ENCODE peak calls at places on chromosomes 12 and 14, in six cellular contexts. V is mesenchymal stem cell, G is H9, R is IMR-90, P is neuronal stem cell, S is H1. A is an unnamed sample.

GRCh38 chr12:2239376-2240010 is 186.7 kb downstream of the CACNA1C start:
- DNase-seq in P (no peak), G (no peak), V (no peak), S (no peak), R (peak), A (no peak)

GRCh38 chr12:49282302-49282701 is 12.6 kb upstream of the PRPH start:
- DNase-seq in V (no peak), P (no peak), S (no peak), G (no peak), R (no peak), A (no peak)

GRCh38 chr14:24232645-24233537 is at the start of gene GMPR2:
- DNase-seq in S (no peak), V (peak), R (no peak), G (no peak), P (no peak), A (no peak)

GRCh38 chr14:89187501-89187900 is 229.5 kb downstream of the FOXN3 start:
- DNase-seq in P (no peak), S (no peak), G (no peak), R (no peak), V (no peak), A (no peak)

GRCh38 chr12:91105807-91106206 is 5.5 kb downstream of the LUM start:
- DNase-seq in P (no peak), V (peak), R (no peak), S (no peak), G (no peak), A (no peak)

GRCh38 chr12:116074686-116075085 is 202.8 kb downstream of the MED13L start:
- DNase-seq in V (no peak), S (no peak), P (no peak), R (no peak), G (no peak), A (peak)

GRCh38 chr14:22882529-22883190 is 362 bp upstream of the REM2 start:
- DNase-seq in S (no peak), G (peak), R (peak), V (peak), P (no peak), A (peak)

GRCh38 chr14:99041141-99041819 is 230.7 kb downstream of the BCL11B start:
- DNase-seq in S (no peak), V (no peak), P (no peak), R (no peak), G (no peak), A (no peak)

GRCh38 chr12:110684322-110684836 is 4.5 kb downstream of the HVCN1 start:
- DNase-seq in S (no peak), G (no peak), V (no peak), R (peak), P (no peak), A (no peak)

GRCh38 chr14:53929871-53930685 is 26.5 kb downstream of the BMP4 start:
- DNase-seq in P (no peak), S (no peak), R (no peak), V (no peak), G (peak), A (peak)

GRCh38 chr12:100234166-100234565 is 32.7 kb downstream of the DEPDC4 start:
- DNase-seq in P (no peak), R (peak), S (no peak), G (no peak), V (peak), A (peak)

GRCh38 chr12:111926631-111927030 is 84.6 kb downstream of the MAPKAPK5 start:
- DNase-seq in P (no peak), S (no peak), V (no peak), G (no peak), R (no peak), A (no peak)

GRCh38 chr12:101891462-101891971 is 14.1 kb downstream of the DRAM1 start:
- DNase-seq in R (peak), V (peak), G (no peak), P (no peak), S (no peak), A (no peak)

GRCh38 chr14:22375321-22375930 is 213.6 kb downstream of the DAD1 start:
- DNase-seq in P (peak), G (no peak), R (peak), S (no peak), V (peak), A (peak)

GRCh38 chr12:29517265-29517664 is 19.8 kb upstream of the OVCH1 start:
- DNase-seq in P (no peak), V (peak), S (no peak), R (no peak), G (no peak), A (no peak)

GRCh38 chr14:80549141-80549540 is 337.8 kb upstream of the DIO2 start:
- DNase-seq in S (no peak), G (no peak), V (no peak), P (no peak), R (no peak), A (no peak)

GRCh38 chr12:69821441-69822204 is 3.4 kb upstream of the MYRFL start:
- DNase-seq in G (no peak), P (no peak), S (no peak), V (peak), R (peak), A (no peak)

DNA sequence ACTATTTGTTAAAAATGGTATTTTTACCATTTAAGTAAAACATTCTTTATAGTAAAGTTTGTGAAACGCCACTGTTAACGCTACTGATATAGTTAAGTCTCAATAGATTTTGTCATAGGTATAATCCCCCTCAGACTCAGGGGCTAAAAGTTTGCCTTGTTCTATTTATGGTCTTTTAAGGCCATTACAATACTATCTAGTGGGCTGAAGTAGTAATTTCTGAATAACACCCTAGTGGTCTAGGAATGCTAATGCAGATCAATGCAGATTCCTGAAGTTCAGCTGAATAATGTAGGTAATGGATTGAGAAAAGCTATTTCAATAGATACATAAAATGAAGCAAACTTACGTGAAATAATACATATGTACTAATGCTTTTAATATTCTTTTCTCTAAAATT is 989.3 kb upstream of the NOVA1 start:
- DNase-seq in P (no peak), G (no peak), R (no peak), V (no peak), S (no peak), A (peak)
- H2BK15ac ChIP-seq in P (no peak), G (no peak), R (no peak), V (no peak), S (no peak), A (no peak)

GRCh38 chr12:108299516-108299915 is 39.6 kb downstream of the CMKLR1 start:
- DNase-seq in R (no peak), S (no peak), G (no peak), P (no peak), V (no peak), A (no peak)
- H2BK15ac ChIP-seq in R (no peak), S (no peak), G (no peak), P (no peak), V (no peak), A (no peak)

DNA sequence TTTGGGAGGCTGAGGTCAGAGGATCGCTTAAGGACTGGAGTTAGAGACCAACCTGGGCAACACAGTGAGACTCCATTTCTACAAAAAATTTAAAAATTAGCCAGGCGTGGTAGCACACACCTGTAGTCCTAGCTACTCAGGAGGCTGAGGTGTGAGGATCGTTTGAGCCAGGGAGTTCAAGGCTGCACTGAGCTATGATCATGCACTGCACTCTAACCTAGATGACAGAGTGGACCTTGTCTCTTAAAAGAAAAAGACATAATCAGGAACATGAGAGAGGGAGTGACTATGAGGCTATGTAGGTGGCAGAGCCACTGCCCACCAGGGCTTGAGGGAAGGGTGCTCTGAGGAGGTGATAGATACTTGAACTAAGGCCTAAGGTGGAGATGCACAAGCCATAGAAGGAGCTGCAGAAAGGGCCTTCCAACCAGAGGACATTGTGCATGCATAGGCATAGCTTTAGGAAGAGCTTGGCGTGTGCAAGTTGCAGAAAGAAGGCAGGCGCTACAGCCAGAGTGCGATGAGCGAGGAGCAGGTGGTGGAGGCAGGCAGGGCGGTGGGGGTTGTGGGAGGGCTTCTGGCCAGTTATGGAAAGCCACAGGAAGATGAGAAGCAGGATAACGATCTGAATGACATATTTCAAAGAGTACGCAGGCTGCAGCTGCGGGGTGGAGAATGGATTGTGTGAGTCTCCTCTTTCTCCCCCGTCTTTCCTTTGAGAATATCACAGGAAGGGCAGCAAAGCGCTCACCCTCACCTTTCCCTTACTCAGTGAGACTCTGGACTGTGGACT is 49.0 kb upstream of the PLXNC1 start:
- DNase-seq in S (no peak), G (no peak), P (no peak), R (peak), V (no peak), A (peak)
- H2BK15ac ChIP-seq in S (no peak), G (no peak), P (no peak), R (peak), V (no peak), A (no peak)

DNA sequence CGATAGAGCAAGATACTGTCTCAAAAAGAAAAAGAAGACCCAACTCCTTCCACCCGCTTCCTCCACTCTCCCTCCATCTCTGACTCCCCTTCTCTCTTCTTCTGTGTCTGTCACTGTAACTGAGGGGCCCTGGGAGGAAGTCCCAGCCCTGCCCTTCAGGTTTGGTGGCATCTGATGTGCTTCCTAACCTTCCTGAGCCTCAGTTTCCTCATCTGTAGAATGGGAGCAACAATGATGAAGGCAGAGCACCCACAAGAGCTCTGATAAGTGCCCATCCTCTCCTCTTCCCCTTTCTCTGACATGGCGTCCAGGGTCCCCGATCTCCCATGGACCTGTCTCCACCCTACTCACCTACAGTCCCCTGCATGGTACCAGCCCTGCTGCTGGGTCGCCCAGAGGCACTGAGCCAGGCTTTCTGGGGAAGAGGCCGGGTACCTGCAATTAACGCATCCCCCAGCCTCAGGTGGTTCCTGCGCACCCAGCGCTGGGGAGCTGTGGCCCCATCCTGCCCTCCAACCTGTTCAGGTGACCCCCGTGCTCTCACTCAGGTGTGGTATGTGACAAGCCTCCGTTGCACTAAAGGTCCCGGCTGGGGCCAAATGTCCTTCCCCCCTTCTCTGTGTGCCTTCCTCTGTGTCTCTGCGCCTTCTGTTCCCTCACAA is 13.2 kb downstream of the FOXN4 start:
- DNase-seq in R (no peak), P (no peak), S (no peak), V (no peak), G (no peak), A (no peak)
- H2BK15ac ChIP-seq in R (no peak), P (peak), S (no peak), V (no peak), G (no peak), A (no peak)

GRCh38 chr14:41482861-41483260 is 123.8 kb upstream of the LRFN5 start:
- DNase-seq in P (no peak), G (no peak), R (no peak), V (no peak), S (no peak), A (no peak)
- H2BK15ac ChIP-seq in P (no peak), G (no peak), R (no peak), V (no peak), S (no peak), A (no peak)

A was measured in mesendoderm.